ENCODE peak calls at places on chromosomes 12 and 14, in six cellular contexts. One of them, this sample, is unnamed.

GRCh38 chr12:6384499-6385436 is 806 bp downstream of the LTBR start:
- DNase-seq in adrenal gland: peak
- DNase-seq in epithelial cell of esophagus: no peak
- DNase-seq in brain microvascular endothelial cell: no peak
- DNase-seq in AG09319: no peak
- DNase-seq in foreskin keratinocyte: no peak
- DNase-seq in this sample: no peak

GRCh38 chr14:64675246-64675645 is 29.0 kb upstream of the PLEKHG3 start:
- DNase-seq in foreskin keratinocyte: no peak
- DNase-seq in epithelial cell of esophagus: no peak
- DNase-seq in AG09319: no peak
- DNase-seq in adrenal gland: no peak
- DNase-seq in brain microvascular endothelial cell: no peak
- DNase-seq in this sample: no peak

GRCh38 chr12:64098709-64099354 is 123.3 kb downstream of the KICS2 start:
- DNase-seq in foreskin keratinocyte: no peak
- DNase-seq in AG09319: peak
- DNase-seq in epithelial cell of esophagus: no peak
- DNase-seq in adrenal gland: peak
- DNase-seq in brain microvascular endothelial cell: peak
- DNase-seq in this sample: no peak

GRCh38 chr12:63420206-63420644 is 248.1 kb downstream of the DPY19L2 start:
- DNase-seq in epithelial cell of esophagus: peak
- DNase-seq in foreskin keratinocyte: peak
- DNase-seq in AG09319: peak
- DNase-seq in brain microvascular endothelial cell: peak
- DNase-seq in adrenal gland: peak
- DNase-seq in this sample: peak

GRCh38 chr12:120699553-120699952 is 10.7 kb upstream of the UNC119B start:
- DNase-seq in AG09319: no peak
- DNase-seq in epithelial cell of esophagus: no peak
- DNase-seq in foreskin keratinocyte: no peak
- DNase-seq in brain microvascular endothelial cell: no peak
- DNase-seq in adrenal gland: no peak
- DNase-seq in this sample: no peak

GRCh38 chr12:104356231-104357115 is 52.9 kb downstream of the EID3 start:
- DNase-seq in brain microvascular endothelial cell: no peak
- DNase-seq in adrenal gland: no peak
- DNase-seq in epithelial cell of esophagus: no peak
- DNase-seq in AG09319: no peak
- DNase-seq in foreskin keratinocyte: no peak
- DNase-seq in this sample: no peak

GRCh38 chr14:99731536-99732435 is 47.7 kb downstream of the CYP46A1 start:
- DNase-seq in brain microvascular endothelial cell: no peak
- DNase-seq in AG09319: no peak
- DNase-seq in epithelial cell of esophagus: no peak
- DNase-seq in foreskin keratinocyte: no peak
- DNase-seq in adrenal gland: peak
- DNase-seq in this sample: no peak

GRCh38 chr14:58878740-58879139 is 241.0 kb downstream of the DACT1 start:
- DNase-seq in AG09319: no peak
- DNase-seq in foreskin keratinocyte: no peak
- DNase-seq in adrenal gland: no peak
- DNase-seq in epithelial cell of esophagus: no peak
- DNase-seq in brain microvascular endothelial cell: peak
- DNase-seq in this sample: no peak

GRCh38 chr12:53480425-53481107 is 18.7 kb downstream of the MAP3K12 start:
- DNase-seq in epithelial cell of esophagus: no peak
- DNase-seq in AG09319: no peak
- DNase-seq in adrenal gland: no peak
- DNase-seq in foreskin keratinocyte: no peak
- DNase-seq in brain microvascular endothelial cell: no peak
- DNase-seq in this sample: no peak

GRCh38 chr12:110039085-110039807 is 9.1 kb downstream of the C12orf76 start:
- DNase-seq in brain microvascular endothelial cell: peak
- DNase-seq in adrenal gland: peak
- DNase-seq in foreskin keratinocyte: peak
- DNase-seq in AG09319: peak
- DNase-seq in epithelial cell of esophagus: peak
- DNase-seq in this sample: peak

GRCh38 chr14:100900837-100901390 is 2.6 kb downstream of the RTL1 start:
- DNase-seq in epithelial cell of esophagus: peak
- DNase-seq in adrenal gland: peak
- DNase-seq in foreskin keratinocyte: no peak
- DNase-seq in brain microvascular endothelial cell: no peak
- DNase-seq in AG09319: no peak
- DNase-seq in this sample: no peak
- TF ChIP-seq CTCF in epithelial cell of esophagus: peak
- TF ChIP-seq CTCF in adrenal gland: peak
- TF ChIP-seq CTCF in foreskin keratinocyte: peak
- TF ChIP-seq CTCF in brain microvascular endothelial cell: peak
- TF ChIP-seq CTCF in AG09319: peak
- TF ChIP-seq CTCF in this sample: peak

GRCh38 chr14:77804592-77804991 is 4.7 kb downstream of the ADCK1 start:
- DNase-seq in brain microvascular endothelial cell: no peak
- DNase-seq in epithelial cell of esophagus: peak
- DNase-seq in AG09319: no peak
- DNase-seq in foreskin keratinocyte: peak
- DNase-seq in adrenal gland: no peak
- DNase-seq in this sample: no peak

GRCh38 chr14:77805703-77806102 is 5.8 kb downstream of the ADCK1 start:
- DNase-seq in adrenal gland: no peak
- DNase-seq in epithelial cell of esophagus: no peak
- DNase-seq in brain microvascular endothelial cell: no peak
- DNase-seq in foreskin keratinocyte: no peak
- DNase-seq in AG09319: no peak
- DNase-seq in this sample: no peak

GRCh38 chr14:77800814-77801213 is 905 bp downstream of the ADCK1 start:
- DNase-seq in foreskin keratinocyte: no peak
- DNase-seq in epithelial cell of esophagus: no peak
- DNase-seq in adrenal gland: no peak
- DNase-seq in AG09319: no peak
- DNase-seq in brain microvascular endothelial cell: no peak
- DNase-seq in this sample: no peak

GRCh38 chr14:77794357-77794756 is 5.6 kb upstream of the ADCK1 start:
- DNase-seq in adrenal gland: no peak
- DNase-seq in foreskin keratinocyte: no peak
- DNase-seq in epithelial cell of esophagus: no peak
- DNase-seq in AG09319: no peak
- DNase-seq in brain microvascular endothelial cell: no peak
- DNase-seq in this sample: no peak

GRCh38 chr14:77799863-77800730 is at the start of gene ADCK1:
- DNase-seq in adrenal gland: peak
- DNase-seq in AG09319: peak
- DNase-seq in foreskin keratinocyte: peak
- DNase-seq in brain microvascular endothelial cell: peak
- DNase-seq in epithelial cell of esophagus: peak
- DNase-seq in this sample: peak
- TF ChIP-seq CTCF in adrenal gland: peak
- TF ChIP-seq CTCF in AG09319: peak
- TF ChIP-seq CTCF in foreskin keratinocyte: peak
- TF ChIP-seq CTCF in brain microvascular endothelial cell: peak
- TF ChIP-seq CTCF in epithelial cell of esophagus: peak
- TF ChIP-seq CTCF in this sample: peak

DNA sequence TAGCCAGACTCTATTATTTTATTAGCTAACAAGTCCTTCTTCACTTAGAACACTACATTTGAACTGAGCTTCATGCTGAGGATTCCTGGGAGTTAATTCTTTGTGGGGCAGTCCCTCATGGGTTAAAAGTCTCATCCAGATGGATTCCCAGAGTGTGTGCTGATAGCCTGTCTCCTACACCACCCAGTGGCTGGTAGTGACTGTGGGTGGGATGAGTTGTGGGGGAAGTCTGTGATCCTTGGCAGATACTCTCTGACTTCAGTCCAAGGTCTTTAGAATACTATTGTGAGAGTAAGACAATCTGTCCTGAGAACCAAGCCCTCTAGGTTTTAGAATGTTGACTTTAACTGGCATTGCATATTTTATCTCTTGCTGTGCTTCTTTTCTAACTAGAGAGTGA is 37.2 kb downstream of the AKAP6 start:
- DNase-seq in foreskin keratinocyte: no peak
- DNase-seq in brain microvascular endothelial cell: peak
- DNase-seq in epithelial cell of esophagus: no peak
- DNase-seq in adrenal gland: no peak
- DNase-seq in AG09319: no peak
- DNase-seq in this sample: no peak
- TF ChIP-seq CTCF in foreskin keratinocyte: peak
- TF ChIP-seq CTCF in brain microvascular endothelial cell: peak
- TF ChIP-seq CTCF in epithelial cell of esophagus: no peak
- TF ChIP-seq CTCF in adrenal gland: no peak
- TF ChIP-seq CTCF in AG09319: peak
- TF ChIP-seq CTCF in this sample: peak

GRCh38 chr12:57276935-57277563 is 26.1 kb upstream of the STAC3 start:
- DNase-seq in foreskin keratinocyte: no peak
- DNase-seq in brain microvascular endothelial cell: peak
- DNase-seq in epithelial cell of esophagus: peak
- DNase-seq in AG09319: no peak
- DNase-seq in adrenal gland: no peak
- DNase-seq in this sample: no peak
- TF ChIP-seq CTCF in foreskin keratinocyte: peak
- TF ChIP-seq CTCF in brain microvascular endothelial cell: peak
- TF ChIP-seq CTCF in epithelial cell of esophagus: peak
- TF ChIP-seq CTCF in AG09319: peak
- TF ChIP-seq CTCF in adrenal gland: peak
- TF ChIP-seq CTCF in this sample: peak

GRCh38 chr14:106843951-106844483 is 1317.6 kb downstream of the TMEM121 start:
- DNase-seq in foreskin keratinocyte: no peak
- DNase-seq in brain microvascular endothelial cell: no peak
- DNase-seq in adrenal gland: no peak
- DNase-seq in epithelial cell of esophagus: no peak
- DNase-seq in AG09319: no peak
- DNase-seq in this sample: no peak
- TF ChIP-seq CTCF in foreskin keratinocyte: no peak
- TF ChIP-seq CTCF in brain microvascular endothelial cell: no peak
- TF ChIP-seq CTCF in adrenal gland: no peak
- TF ChIP-seq CTCF in epithelial cell of esophagus: no peak
- TF ChIP-seq CTCF in AG09319: no peak
- TF ChIP-seq CTCF in this sample: no peak